ENCODE peak calls at places on chromosomes 12 and 14, in five cellular contexts. P is esophagus squamous epithelium; Q is heart left ventricle; R is CD8-positive, alpha-beta T cell; W is AG04450. J is an unnamed sample.

GRCh38 chr12:12927211-12928079 is 24.5 kb downstream of the GPRC5D start:
- DNase-seq in P (no peak), Q (peak; percentile 84), R (peak; percentile 65), W (peak; percentile 47), J (peak; percentile 46)

GRCh38 chr12:57842342-57843294 is 3.9 kb downstream of the CTDSP2 start:
- DNase-seq in P (no peak), Q (no peak), R (no peak), W (no peak), J (no peak)

GRCh38 chr12:61993734-61994345 is 266.4 kb upstream of the USP15 start:
- DNase-seq in P (no peak), Q (no peak), R (no peak), W (no peak), J (no peak)

GRCh38 chr12:34401659-34402227 is 379.4 kb downstream of the ALG10 start:
- DNase-seq in P (no peak), Q (peak; percentile 53), R (peak; percentile 29), W (no peak), J (peak; percentile 3)

GRCh38 chr12:2301531-2302461 is 249.0 kb downstream of the CACNA1C start:
- DNase-seq in P (no peak), Q (no peak), R (no peak), W (peak; percentile 60), J (no peak)

GRCh38 chr14:55383039-55383438 is 28.6 kb downstream of the ATG14 start:
- DNase-seq in P (no peak), Q (no peak), R (no peak), W (no peak), J (no peak)

GRCh38 chr12:56220611-56221232 is 1.0 kb downstream of the RNF41 start:
- DNase-seq in P (no peak), Q (peak; percentile 55), R (no peak), W (no peak), J (no peak)

GRCh38 chr12:131818821-131819585 is 9.2 kb upstream of the MMP17 start:
- DNase-seq in P (no peak), Q (peak; percentile 31), R (no peak), W (no peak), J (no peak)

GRCh38 chr12:21065845-21066244 is 65.1 kb upstream of the SLCO1B1 start:
- DNase-seq in P (no peak), Q (no peak), R (no peak), W (no peak), J (no peak)

GRCh38 chr12:34399631-34400422 is 377.5 kb downstream of the ALG10 start:
- DNase-seq in P (no peak), Q (peak; percentile 23), R (peak; percentile 27), W (no peak), J (peak; percentile 2)

GRCh38 chr12:67069451-67070306 is 199.5 kb upstream of the CAND1 start:
- DNase-seq in P (no peak), Q (no peak), R (no peak), W (no peak), J (peak; percentile 26)

GRCh38 chr14:74573421-74574091 is 38.5 kb downstream of the LTBP2 start:
- DNase-seq in P (no peak), Q (peak; percentile 17), R (no peak), W (no peak), J (no peak)

GRCh38 chr12:8681129-8681902 is 16.5 kb upstream of the RIMKLB start:
- DNase-seq in P (no peak), Q (no peak), R (no peak), W (no peak), J (no peak)

GRCh38 chr14:23164250-23164649 is 19.2 kb downstream of the SLC7A8 start:
- DNase-seq in P (no peak), Q (no peak), R (no peak), W (no peak), J (no peak)

GRCh38 chr12:71708658-71709057 is 22.8 kb downstream of the TMEM19 start:
- DNase-seq in P (no peak), Q (no peak), R (no peak), W (no peak), J (no peak)

GRCh38 chr12:99822273-99822672 is 162.5 kb downstream of the ANKS1B start:
- DNase-seq in P (no peak), Q (no peak), R (no peak), W (no peak), J (no peak)

DNA sequence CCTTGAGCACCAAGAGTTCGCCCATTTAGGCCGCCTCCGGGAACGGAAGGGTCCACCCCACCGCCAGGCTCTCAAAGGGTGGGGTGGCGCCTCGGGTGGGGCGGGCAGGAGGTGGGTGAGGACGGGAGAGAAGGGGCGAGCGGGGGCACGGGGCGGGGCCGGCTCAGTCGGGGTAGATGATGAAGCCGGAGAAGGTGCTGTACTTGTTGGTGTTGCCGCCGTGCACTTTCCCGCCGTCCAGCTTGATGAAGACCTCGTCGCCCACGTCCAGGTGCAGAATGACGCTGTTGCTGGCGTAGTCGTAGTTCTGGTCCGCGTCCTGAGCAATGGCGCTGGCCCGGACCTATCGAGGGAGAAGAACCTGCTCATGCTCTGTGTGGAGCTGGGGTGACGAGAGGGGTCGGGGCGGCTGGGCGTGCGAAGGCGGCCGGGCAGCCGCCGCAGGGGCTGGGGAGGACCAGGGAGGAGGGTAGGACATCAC is 4.1 kb downstream of the C1QL4 start:
- DNase-seq in P (no peak), Q (no peak), R (no peak), W (no peak), J (no peak)
- H3K4me3 ChIP-seq in P (no peak overlapping the region), Q (peak overlapping the region; percentile 11), R (no peak overlapping the region), W (no peak overlapping the region), J (no peak overlapping the region)

GRCh38 chr14:64463873-64464272 is 1.4 kb upstream of the AKAP5 start:
- DNase-seq in P (no peak), Q (no peak), R (no peak), W (no peak), J (no peak)

GRCh38 chr14:64467131-64467530 is 1.8 kb downstream of the AKAP5 start:
- DNase-seq in P (no peak), Q (no peak), R (no peak), W (no peak), J (no peak)

GRCh38 chr14:64465208-64465821 is at the start of gene AKAP5:
- DNase-seq in P (peak; percentile 5), Q (peak; percentile 74), R (peak; percentile 76), W (no peak), J (peak; percentile 48)

GRCh38 chr14:64464695-64465094 is 604 bp upstream of the AKAP5 start:
- DNase-seq in P (no peak), Q (no peak), R (no peak), W (no peak), J (no peak)

GRCh38 chr14:64465856-64466554 is 706 bp downstream of the AKAP5 start:
- DNase-seq in P (no peak), Q (no peak), R (no peak), W (peak; percentile 8), J (peak; percentile 47)
- TF ChIP-seq CTCF in P (no peak), Q (no peak), R (no peak), W (peak; percentile 64), J (peak; percentile 6)

GRCh38 chr12:58923781-58924180 is 3.5 kb upstream of the LRIG3 start:
- DNase-seq in P (no peak), Q (no peak), R (no peak), W (no peak), J (no peak)
- H3K27ac ChIP-seq in P (peak overlapping the region; percentile 23), Q (no peak overlapping the region), R (no peak overlapping the region), W (no peak overlapping the region), J (no peak overlapping the region)

GRCh38 chr12:41185946-41186345 is 2.2 kb upstream of the PDZRN4 start:
- DNase-seq in P (no peak), Q (no peak), R (no peak), W (no peak), J (no peak)

GRCh38 chr12:41188058-41188840 is at the start of gene PDZRN4:
- DNase-seq in P (no peak), Q (peak; percentile 49), R (no peak), W (no peak), J (peak; percentile 44)

GRCh38 chr12:41189395-41190251 is 1.5 kb downstream of the PDZRN4 start:
- DNase-seq in P (no peak), Q (no peak), R (no peak), W (no peak), J (peak; percentile 24)

GRCh38 chr12:41190360-41190759 is 2.2 kb downstream of the PDZRN4 start:
- DNase-seq in P (no peak), Q (no peak), R (no peak), W (no peak), J (no peak)

DNA sequence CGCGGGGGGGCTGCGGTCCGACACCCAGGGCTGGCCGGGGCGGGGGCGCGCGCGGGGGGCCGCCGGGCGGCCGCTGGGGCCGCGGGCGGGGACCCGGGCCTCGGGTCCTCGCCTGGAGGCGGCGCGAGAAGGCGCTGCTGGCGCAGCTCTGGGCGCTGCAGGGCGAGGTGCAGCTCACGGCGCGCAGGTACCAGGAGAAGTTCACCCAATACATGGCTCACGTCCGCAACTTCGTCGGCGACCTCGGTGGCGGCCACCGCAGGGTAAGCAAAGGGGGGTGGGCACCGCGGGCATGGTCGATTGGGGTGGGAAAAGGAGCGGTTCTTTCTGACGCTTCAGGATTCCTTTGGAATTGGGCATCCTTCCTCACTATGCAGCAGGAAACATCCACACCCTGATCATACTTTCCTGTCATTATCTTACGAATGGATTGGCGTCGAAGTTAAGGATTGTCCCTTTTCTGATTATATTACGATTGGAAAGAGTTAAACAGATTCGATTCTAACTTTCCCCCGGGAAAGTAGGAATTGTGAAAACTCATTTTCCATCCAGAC is 798 bp downstream of the PDZRN4 start:
- DNase-seq in P (no peak), Q (no peak), R (no peak), W (no peak), J (no peak)
- H3K4me3 ChIP-seq in P (peak overlapping the region; percentile 1), Q (peak overlapping the region; percentile 39), R (no peak overlapping the region), W (no peak overlapping the region), J (peak overlapping the region; percentile 52)

DNA sequence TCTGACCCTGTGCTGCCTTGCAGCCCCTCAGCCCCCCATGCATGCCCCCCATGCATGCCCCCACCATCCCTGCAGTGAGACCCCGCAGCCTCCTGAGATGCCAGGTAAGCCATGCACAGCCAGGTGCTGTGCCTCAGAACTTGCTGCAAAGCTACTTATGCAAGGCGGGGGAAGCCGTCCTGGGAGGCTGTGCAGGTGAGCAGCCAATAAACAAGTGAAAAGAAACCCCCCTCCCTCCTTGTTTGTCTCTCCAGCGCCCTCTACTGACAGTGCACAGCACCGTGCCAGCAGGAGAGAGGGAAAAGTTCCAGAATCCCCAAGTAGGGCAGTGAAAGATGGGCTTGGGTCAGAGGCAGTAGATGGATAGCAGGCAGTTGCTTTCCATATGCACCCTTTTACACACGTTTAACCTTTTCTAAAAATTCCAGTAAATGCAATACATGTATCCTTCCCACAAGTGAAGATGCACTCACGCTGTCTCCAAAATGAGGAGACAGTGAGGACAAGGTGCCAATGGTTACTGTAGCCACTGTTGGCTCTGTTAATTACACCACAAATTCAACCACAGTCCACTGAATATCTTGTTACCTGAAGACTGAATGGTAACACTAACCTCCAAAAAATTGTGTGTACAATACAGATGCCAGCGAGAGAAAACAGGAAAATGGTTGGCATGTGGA is 18.0 kb downstream of the TNFAIP2 start:
- DNase-seq in P (no peak), Q (no peak), R (no peak), W (no peak), J (peak; percentile 35)
- TF ChIP-seq CTCF in P (peak; percentile 16), Q (peak; percentile 52), R (no peak), W (peak; percentile 67), J (no peak)

GRCh38 chr12:989751-990278 is 1.2 kb upstream of the ERC1 start:
- DNase-seq in P (no peak), Q (no peak), R (no peak), W (no peak), J (no peak)
- H3K27ac ChIP-seq in P (peak overlapping the region; percentile 99), Q (peak overlapping the region; percentile 88), R (peak overlapping the region; percentile 78), W (peak overlapping the region; percentile 72), J (peak overlapping the region; percentile 88)

J was measured in ovary.